ENCODE peak calls at places on chromosomes 1 and 21, in five cellular contexts. One of them, this sample, is unnamed.

GRCh38 chr1:119808972-119809550 is 2.2 kb downstream of the REG4 start:
- DNase-seq in fibroblast of the aortic adventitia: peak
- DNase-seq in esophagus squamous epithelium: peak
- DNase-seq in transverse colon: peak
- DNase-seq in foreskin fibroblast: peak
- DNase-seq in this sample: peak

GRCh38 chr1:228211091-228211870 is 3.4 kb downstream of the OBSCN start:
- DNase-seq in fibroblast of the aortic adventitia: no peak
- DNase-seq in esophagus squamous epithelium: no peak
- DNase-seq in transverse colon: no peak
- DNase-seq in foreskin fibroblast: no peak
- DNase-seq in this sample: no peak

GRCh38 chr1:26949266-26949925 is 10.9 kb downstream of the KDF1 start:
- DNase-seq in fibroblast of the aortic adventitia: peak
- DNase-seq in esophagus squamous epithelium: no peak
- DNase-seq in transverse colon: no peak
- DNase-seq in foreskin fibroblast: peak
- DNase-seq in this sample: no peak

GRCh38 chr1:15390667-15391066 is 19.0 kb upstream of the EFHD2 start:
- DNase-seq in fibroblast of the aortic adventitia: no peak
- DNase-seq in esophagus squamous epithelium: no peak
- DNase-seq in transverse colon: no peak
- DNase-seq in foreskin fibroblast: no peak
- DNase-seq in this sample: no peak

GRCh38 chr21:46455575-46456385 is 2.9 kb upstream of the DIP2A start:
- DNase-seq in fibroblast of the aortic adventitia: peak
- DNase-seq in esophagus squamous epithelium: no peak
- DNase-seq in transverse colon: peak
- DNase-seq in foreskin fibroblast: peak
- DNase-seq in this sample: peak

GRCh38 chr1:164155337-164155850 is 403.6 kb upstream of the PBX1 start:
- DNase-seq in fibroblast of the aortic adventitia: no peak
- DNase-seq in esophagus squamous epithelium: no peak
- DNase-seq in transverse colon: no peak
- DNase-seq in foreskin fibroblast: peak
- DNase-seq in this sample: no peak

GRCh38 chr1:30790850-30791778 is 33.5 kb upstream of the LAPTM5 start:
- DNase-seq in fibroblast of the aortic adventitia: no peak
- DNase-seq in esophagus squamous epithelium: no peak
- DNase-seq in transverse colon: no peak
- DNase-seq in foreskin fibroblast: no peak
- DNase-seq in this sample: no peak

GRCh38 chr1:208921259-208921658 is 662.3 kb upstream of the CAMK1G start:
- DNase-seq in fibroblast of the aortic adventitia: no peak
- DNase-seq in esophagus squamous epithelium: no peak
- DNase-seq in transverse colon: no peak
- DNase-seq in foreskin fibroblast: peak
- DNase-seq in this sample: no peak

GRCh38 chr1:219837994-219838294 is 90.4 kb downstream of the SLC30A10 start:
- DNase-seq in fibroblast of the aortic adventitia: no peak
- DNase-seq in esophagus squamous epithelium: no peak
- DNase-seq in transverse colon: no peak
- DNase-seq in foreskin fibroblast: no peak
- DNase-seq in this sample: no peak

GRCh38 chr21:18764720-18765119 is 361.1 kb upstream of the TMPRSS15 start:
- DNase-seq in fibroblast of the aortic adventitia: no peak
- DNase-seq in esophagus squamous epithelium: no peak
- DNase-seq in transverse colon: no peak
- DNase-seq in foreskin fibroblast: no peak
- DNase-seq in this sample: no peak

GRCh38 chr1:160704250-160704649 is 7.4 kb downstream of the CD48 start:
- DNase-seq in fibroblast of the aortic adventitia: no peak
- DNase-seq in esophagus squamous epithelium: no peak
- DNase-seq in transverse colon: no peak
- DNase-seq in foreskin fibroblast: no peak
- DNase-seq in this sample: peak

GRCh38 chr1:32659581-32659980 is 8.6 kb downstream of the RBBP4 start:
- DNase-seq in fibroblast of the aortic adventitia: no peak
- DNase-seq in esophagus squamous epithelium: no peak
- DNase-seq in transverse colon: no peak
- DNase-seq in foreskin fibroblast: no peak
- DNase-seq in this sample: no peak

GRCh38 chr1:33529957-33530356 is 57.5 kb downstream of the ZSCAN20 start:
- DNase-seq in fibroblast of the aortic adventitia: no peak
- DNase-seq in esophagus squamous epithelium: no peak
- DNase-seq in transverse colon: no peak
- DNase-seq in foreskin fibroblast: no peak
- DNase-seq in this sample: no peak

GRCh38 chr1:3454811-3455618 is 550 bp downstream of the ARHGEF16 start:
- DNase-seq in fibroblast of the aortic adventitia: no peak
- DNase-seq in esophagus squamous epithelium: no peak
- DNase-seq in transverse colon: peak
- DNase-seq in foreskin fibroblast: no peak
- DNase-seq in this sample: peak

GRCh38 chr1:69915347-69915746 is 290.0 kb downstream of the LRRC40 start:
- DNase-seq in fibroblast of the aortic adventitia: peak
- DNase-seq in esophagus squamous epithelium: no peak
- DNase-seq in transverse colon: no peak
- DNase-seq in foreskin fibroblast: peak
- DNase-seq in this sample: no peak

GRCh38 chr1:23530089-23530749 is 814 bp downstream of the E2F2 start:
- DNase-seq in fibroblast of the aortic adventitia: no peak
- DNase-seq in esophagus squamous epithelium: no peak
- DNase-seq in transverse colon: peak
- DNase-seq in foreskin fibroblast: no peak
- DNase-seq in this sample: no peak

GRCh38 chr21:37619464-37619974 is 252.9 kb downstream of the DYRK1A start:
- DNase-seq in fibroblast of the aortic adventitia: no peak
- DNase-seq in esophagus squamous epithelium: no peak
- DNase-seq in transverse colon: no peak
- DNase-seq in foreskin fibroblast: no peak
- DNase-seq in this sample: no peak

GRCh38 chr1:25566186-25566729 is 22.9 kb downstream of the LDLRAP1 start:
- DNase-seq in fibroblast of the aortic adventitia: no peak
- DNase-seq in esophagus squamous epithelium: no peak
- DNase-seq in transverse colon: no peak
- DNase-seq in foreskin fibroblast: no peak
- DNase-seq in this sample: no peak

GRCh38 chr1:174209347-174210187 is 50.2 kb downstream of the RABGAP1L start:
- DNase-seq in fibroblast of the aortic adventitia: no peak
- DNase-seq in esophagus squamous epithelium: no peak
- DNase-seq in transverse colon: no peak
- DNase-seq in foreskin fibroblast: no peak
- DNase-seq in this sample: no peak

GRCh38 chr21:44011123-44011773 is 861 bp upstream of the TRAPPC10 start:
- DNase-seq in fibroblast of the aortic adventitia: no peak
- DNase-seq in esophagus squamous epithelium: no peak
- DNase-seq in transverse colon: peak
- DNase-seq in foreskin fibroblast: no peak
- DNase-seq in this sample: no peak

GRCh38 chr21:29196021-29196663 is 65.7 kb downstream of the MAP3K7CL start:
- DNase-seq in fibroblast of the aortic adventitia: peak
- DNase-seq in esophagus squamous epithelium: no peak
- DNase-seq in transverse colon: peak
- DNase-seq in foreskin fibroblast: peak
- DNase-seq in this sample: peak

GRCh38 chr1:38360807-38361206 is 314.2 kb upstream of the POU3F1 start:
- DNase-seq in fibroblast of the aortic adventitia: no peak
- DNase-seq in esophagus squamous epithelium: no peak
- DNase-seq in transverse colon: no peak
- DNase-seq in foreskin fibroblast: no peak
- DNase-seq in this sample: no peak
- TF ChIP-seq CTCF in fibroblast of the aortic adventitia: no peak
- TF ChIP-seq CTCF in esophagus squamous epithelium: no peak
- TF ChIP-seq CTCF in transverse colon: no peak
- TF ChIP-seq CTCF in foreskin fibroblast: no peak
- TF ChIP-seq CTCF in this sample: no peak

GRCh38 chr1:201583663-201584062 is 44.7 kb downstream of the NAV1 start:
- DNase-seq in fibroblast of the aortic adventitia: no peak
- DNase-seq in esophagus squamous epithelium: no peak
- DNase-seq in transverse colon: no peak
- DNase-seq in foreskin fibroblast: no peak
- DNase-seq in this sample: no peak

GRCh38 chr1:201584510-201584991 is 45.6 kb downstream of the NAV1 start:
- DNase-seq in fibroblast of the aortic adventitia: peak
- DNase-seq in esophagus squamous epithelium: no peak
- DNase-seq in transverse colon: peak
- DNase-seq in foreskin fibroblast: peak
- DNase-seq in this sample: no peak

GRCh38 chr1:201585099-201585498 is 46.2 kb downstream of the NAV1 start:
- DNase-seq in fibroblast of the aortic adventitia: no peak
- DNase-seq in esophagus squamous epithelium: no peak
- DNase-seq in transverse colon: no peak
- DNase-seq in foreskin fibroblast: peak
- DNase-seq in this sample: no peak

GRCh38 chr1:201582977-201583376 is 44.0 kb downstream of the NAV1 start:
- DNase-seq in fibroblast of the aortic adventitia: no peak
- DNase-seq in esophagus squamous epithelium: no peak
- DNase-seq in transverse colon: no peak
- DNase-seq in foreskin fibroblast: no peak
- DNase-seq in this sample: no peak

GRCh38 chr1:201582261-201582951 is 43.5 kb downstream of the NAV1 start:
- DNase-seq in fibroblast of the aortic adventitia: peak
- DNase-seq in esophagus squamous epithelium: no peak
- DNase-seq in transverse colon: peak
- DNase-seq in foreskin fibroblast: peak
- DNase-seq in this sample: no peak
- TF ChIP-seq CTCF in fibroblast of the aortic adventitia: peak
- TF ChIP-seq CTCF in esophagus squamous epithelium: no peak
- TF ChIP-seq CTCF in transverse colon: no peak
- TF ChIP-seq CTCF in foreskin fibroblast: no peak
- TF ChIP-seq CTCF in this sample: no peak

GRCh38 chr1:221272940-221273339 is 393.7 kb downstream of the HLX start:
- DNase-seq in fibroblast of the aortic adventitia: peak
- DNase-seq in esophagus squamous epithelium: no peak
- DNase-seq in transverse colon: no peak
- DNase-seq in foreskin fibroblast: peak
- DNase-seq in this sample: no peak
- TF ChIP-seq CTCF in fibroblast of the aortic adventitia: no peak
- TF ChIP-seq CTCF in esophagus squamous epithelium: no peak
- TF ChIP-seq CTCF in transverse colon: no peak
- TF ChIP-seq CTCF in foreskin fibroblast: no peak
- TF ChIP-seq CTCF in this sample: no peak

GRCh38 chr21:32412162-32412997 is at the start of gene EVA1C:
- DNase-seq in fibroblast of the aortic adventitia: peak
- DNase-seq in esophagus squamous epithelium: no peak
- DNase-seq in transverse colon: peak
- DNase-seq in foreskin fibroblast: peak
- DNase-seq in this sample: peak
- TF ChIP-seq CTCF in fibroblast of the aortic adventitia: peak
- TF ChIP-seq CTCF in esophagus squamous epithelium: peak
- TF ChIP-seq CTCF in transverse colon: peak
- TF ChIP-seq CTCF in foreskin fibroblast: no peak
- TF ChIP-seq CTCF in this sample: peak

GRCh38 chr21:42680429-42680828 is 27.0 kb downstream of the PDE9A start:
- DNase-seq in fibroblast of the aortic adventitia: no peak
- DNase-seq in esophagus squamous epithelium: no peak
- DNase-seq in transverse colon: no peak
- DNase-seq in foreskin fibroblast: no peak
- DNase-seq in this sample: no peak

GRCh38 chr21:42678618-42679295 is 25.3 kb downstream of the PDE9A start:
- DNase-seq in fibroblast of the aortic adventitia: no peak
- DNase-seq in esophagus squamous epithelium: no peak
- DNase-seq in transverse colon: no peak
- DNase-seq in foreskin fibroblast: no peak
- DNase-seq in this sample: no peak

GRCh38 chr21:42679982-42680330 is 26.5 kb downstream of the PDE9A start:
- DNase-seq in fibroblast of the aortic adventitia: no peak
- DNase-seq in esophagus squamous epithelium: no peak
- DNase-seq in transverse colon: no peak
- DNase-seq in foreskin fibroblast: no peak
- DNase-seq in this sample: no peak

GRCh38 chr21:42678118-42678430 is 24.7 kb downstream of the PDE9A start:
- DNase-seq in fibroblast of the aortic adventitia: no peak
- DNase-seq in esophagus squamous epithelium: no peak
- DNase-seq in transverse colon: no peak
- DNase-seq in foreskin fibroblast: no peak
- DNase-seq in this sample: no peak

GRCh38 chr21:42679319-42679981 is 26.0 kb downstream of the PDE9A start:
- DNase-seq in fibroblast of the aortic adventitia: no peak
- DNase-seq in esophagus squamous epithelium: no peak
- DNase-seq in transverse colon: no peak
- DNase-seq in foreskin fibroblast: no peak
- DNase-seq in this sample: no peak
- TF ChIP-seq CTCF in fibroblast of the aortic adventitia: no peak
- TF ChIP-seq CTCF in esophagus squamous epithelium: no peak
- TF ChIP-seq CTCF in transverse colon: no peak
- TF ChIP-seq CTCF in foreskin fibroblast: no peak
- TF ChIP-seq CTCF in this sample: no peak

GRCh38 chr1:58932820-58933598 is 149.2 kb upstream of the JUN start:
- DNase-seq in fibroblast of the aortic adventitia: peak
- DNase-seq in esophagus squamous epithelium: no peak
- DNase-seq in transverse colon: peak
- DNase-seq in foreskin fibroblast: peak
- DNase-seq in this sample: peak

GRCh38 chr1:58934711-58935110 is 150.9 kb upstream of the JUN start:
- DNase-seq in fibroblast of the aortic adventitia: no peak
- DNase-seq in esophagus squamous epithelium: no peak
- DNase-seq in transverse colon: no peak
- DNase-seq in foreskin fibroblast: no peak
- DNase-seq in this sample: no peak

GRCh38 chr1:58931024-58931423 is 147.2 kb upstream of the JUN start:
- DNase-seq in fibroblast of the aortic adventitia: no peak
- DNase-seq in esophagus squamous epithelium: no peak
- DNase-seq in transverse colon: no peak
- DNase-seq in foreskin fibroblast: no peak
- DNase-seq in this sample: no peak

GRCh38 chr1:58931761-58932160 is 147.9 kb upstream of the JUN start:
- DNase-seq in fibroblast of the aortic adventitia: no peak
- DNase-seq in esophagus squamous epithelium: no peak
- DNase-seq in transverse colon: no peak
- DNase-seq in foreskin fibroblast: no peak
- DNase-seq in this sample: no peak

GRCh38 chr1:58933599-58933926 is 149.7 kb upstream of the JUN start:
- DNase-seq in fibroblast of the aortic adventitia: no peak
- DNase-seq in esophagus squamous epithelium: no peak
- DNase-seq in transverse colon: no peak
- DNase-seq in foreskin fibroblast: no peak
- DNase-seq in this sample: no peak
- TF ChIP-seq CTCF in fibroblast of the aortic adventitia: no peak
- TF ChIP-seq CTCF in esophagus squamous epithelium: no peak
- TF ChIP-seq CTCF in transverse colon: no peak
- TF ChIP-seq CTCF in foreskin fibroblast: no peak
- TF ChIP-seq CTCF in this sample: no peak

GRCh38 chr1:180953791-180954721 is 41.4 kb downstream of the KIAA1614 start:
- DNase-seq in fibroblast of the aortic adventitia: peak
- DNase-seq in esophagus squamous epithelium: no peak
- DNase-seq in transverse colon: peak
- DNase-seq in foreskin fibroblast: peak
- DNase-seq in this sample: peak
- TF ChIP-seq CTCF in fibroblast of the aortic adventitia: no peak
- TF ChIP-seq CTCF in esophagus squamous epithelium: no peak
- TF ChIP-seq CTCF in transverse colon: no peak
- TF ChIP-seq CTCF in foreskin fibroblast: no peak
- TF ChIP-seq CTCF in this sample: no peak

This sample was measured in adrenal gland.